ENCODE peak calls at places on chromosomes 4 and X, in six cellular contexts. Z, S, Q, R, G and W are unnamed samples.

GRCh38 chr4:17324431-17324830 is 187.5 kb downstream of the QDPR start:
- DNase-seq in G (no peak), R (peak; percentile 72), Q (peak; percentile 12), S (peak; percentile 67), Z (no peak), W (peak; percentile 68)

GRCh38 chr4:155967098-155967497 is 13.4 kb upstream of the CTSO start:
- DNase-seq in G (no peak), S (no peak), R (no peak), Q (no peak), Z (no peak), W (no peak)

GRCh38 chrX:9560219-9560618 is 95.4 kb downstream of the TBL1X start:
- DNase-seq in G (no peak), R (no peak), S (no peak), Q (no peak), Z (no peak), W (no peak)

GRCh38 chrX:120672841-120673530 is 43.1 kb upstream of the C1GALT1C1 start:
- DNase-seq in R (no peak), G (no peak), Q (no peak), Z (no peak), S (no peak), W (no peak)

GRCh38 chr4:5751918-5752802 is 41.2 kb downstream of the EVC start:
- DNase-seq in G (no peak), S (no peak), R (peak; percentile 59), Z (no peak), Q (no peak), W (no peak)

GRCh38 chr4:76640252-76640925 is 205.4 kb downstream of the SHROOM3 start:
- DNase-seq in R (no peak), G (no peak), Q (no peak), Z (no peak), S (no peak), W (no peak)

GRCh38 chr4:183971938-183972490 is 66.9 kb downstream of the STOX2 start:
- DNase-seq in Z (no peak), S (no peak), R (no peak), G (no peak), Q (no peak), W (no peak)

GRCh38 chr4:153468587-153468986 is 2.4 kb downstream of the TMEM131L start:
- DNase-seq in G (peak; percentile 87), S (no peak), Q (no peak), R (no peak), Z (no peak), W (peak; percentile 64)

GRCh38 chr4:89352541-89352940 is 44.9 kb upstream of the GPRIN3 start:
- DNase-seq in G (no peak), Q (no peak), Z (no peak), R (no peak), S (no peak), W (no peak)

GRCh38 chrX:41407816-41408215 is 39.3 kb upstream of the NYX start:
- DNase-seq in G (no peak), R (no peak), Z (no peak), Q (no peak), S (no peak), W (no peak)

GRCh38 chr4:86482851-86483490 is 111.1 kb upstream of the PTPN13 start:
- DNase-seq in Q (no peak), S (no peak), G (no peak), Z (no peak), R (no peak), W (peak; percentile 62)

GRCh38 chrX:10722804-10723364 is 102.5 kb upstream of the MID1 start:
- DNase-seq in S (peak; percentile 51), Z (peak; percentile 51), Q (no peak), G (no peak), R (peak; percentile 54), W (peak; percentile 40)

GRCh38 chrX:47608130-47608810 is 11.4 kb downstream of the SYN1 start:
- DNase-seq in G (no peak), Z (no peak), R (no peak), S (peak; percentile 45), Q (no peak), W (peak; percentile 82)

GRCh38 chr4:139866270-139866962 is 200.8 kb downstream of the MGST2 start:
- DNase-seq in Q (no peak), Z (no peak), S (no peak), G (no peak), R (no peak), W (no peak)

GRCh38 chr4:53119685-53120084 is 246.2 kb downstream of the SCFD2 start:
- DNase-seq in Q (peak; percentile 40), Z (no peak), S (no peak), R (no peak), G (no peak), W (no peak)

GRCh38 chr4:153512162-153512852 is 46.1 kb downstream of the TMEM131L start:
- DNase-seq in G (no peak), S (no peak), Q (no peak), R (no peak), Z (no peak), W (no peak)

GRCh38 chr4:22434895-22435294 is 81.0 kb downstream of the ADGRA3 start:
- DNase-seq in Q (peak; percentile 59), S (peak; percentile 12), Z (no peak), R (peak; percentile 61), G (no peak), W (peak; percentile 60)

DNA sequence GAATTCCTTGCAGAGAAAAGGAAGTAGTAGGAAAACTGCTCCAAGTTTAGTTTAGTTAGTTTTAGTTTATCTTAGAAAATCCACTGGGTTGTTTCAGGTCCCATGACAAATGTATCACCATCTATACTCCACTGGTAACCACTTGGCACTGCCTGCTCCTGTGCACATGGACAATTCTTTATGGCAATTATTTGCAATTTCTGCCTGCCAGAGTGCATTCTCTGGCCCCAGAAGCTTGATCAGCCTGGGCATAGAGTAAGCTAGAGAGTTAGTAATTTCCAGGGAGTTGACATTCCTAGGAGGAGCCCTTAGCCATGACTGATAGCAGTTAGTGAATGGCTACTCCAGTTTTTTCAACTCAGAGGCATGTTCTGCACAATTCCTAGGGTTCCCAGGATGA is 203.2 kb upstream of the FGF13 start:
- DNase-seq in Q (no peak), Z (no peak), R (no peak), S (no peak), G (no peak), W (no peak)
- TF ChIP-seq MYC in Q (no peak), Z (no peak), R (no peak), S (no peak), G (no peak), W (no peak)

GRCh38 chr4:123401466-123402175 is 5.0 kb downstream of the SPRY1 start:
- DNase-seq in G (no peak), S (no peak), Q (no peak), Z (no peak), R (no peak), W (no peak)
- TF ChIP-seq MAX in G (no peak), S (no peak), Q (no peak), Z (no peak), R (no peak), W (no peak)

DNA sequence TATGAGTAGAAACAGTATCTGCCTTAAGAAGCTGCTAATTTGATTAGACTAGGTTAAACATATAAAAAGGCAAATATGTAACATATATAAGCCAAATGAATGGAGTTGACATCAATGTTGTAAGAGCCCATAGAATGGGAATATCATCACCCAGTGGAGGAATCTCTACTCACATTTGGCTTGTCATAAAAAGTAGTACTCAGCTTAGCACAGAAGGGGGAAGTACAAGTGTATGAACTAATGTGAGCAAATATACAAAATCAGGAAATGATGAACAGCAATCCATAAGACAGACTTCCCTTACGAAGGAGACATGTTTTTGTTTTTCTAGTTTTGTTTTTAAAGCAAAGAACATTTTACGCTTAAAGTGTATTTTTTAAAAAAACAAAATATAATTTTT is 74.9 kb downstream of the MAB21L2 start:
- DNase-seq in Z (no peak), R (peak; percentile 88), G (no peak), S (no peak), Q (no peak), W (peak; percentile 10)
- TF ChIP-seq MYC in Z (no peak), R (no peak), G (no peak), S (no peak), Q (no peak), W (no peak)

DNA sequence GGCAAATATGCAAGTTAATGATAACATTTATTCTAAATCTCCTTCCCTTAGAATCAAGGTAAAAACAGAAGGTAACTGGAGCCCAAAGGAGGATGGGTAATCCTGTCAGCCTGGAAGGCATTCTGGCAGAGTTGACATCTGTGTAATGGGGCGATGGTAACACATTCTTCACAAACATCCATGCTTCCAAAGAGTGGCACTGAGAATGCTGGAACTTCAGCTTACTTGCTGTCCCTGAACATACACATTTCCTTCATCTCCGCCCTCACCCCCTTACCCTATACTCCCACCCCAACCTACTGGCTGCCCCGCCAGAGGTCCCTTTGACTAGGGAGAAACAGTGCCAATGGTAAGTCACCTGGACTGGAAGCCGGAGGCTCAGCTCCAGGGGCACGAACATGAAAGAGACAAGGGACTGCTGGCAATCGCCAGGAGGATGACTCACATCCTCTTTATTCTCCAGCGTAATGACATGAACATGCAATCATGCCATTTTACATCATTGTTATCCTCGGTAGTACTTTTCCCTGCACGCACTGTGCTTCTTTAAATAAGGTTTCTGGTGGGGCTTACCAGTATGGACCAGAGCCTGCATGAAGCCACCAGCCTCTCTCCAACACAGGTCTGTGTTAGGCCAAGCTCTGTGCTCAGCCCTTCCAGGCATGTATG is 694.2 kb upstream of the TENM3 start:
- DNase-seq in G (no peak), Z (no peak), Q (peak; percentile 1), R (no peak), S (no peak), W (peak; percentile 47)
- TF ChIP-seq MAX in G (no peak), Z (no peak), Q (no peak), R (no peak), S (no peak), W (no peak)

DNA sequence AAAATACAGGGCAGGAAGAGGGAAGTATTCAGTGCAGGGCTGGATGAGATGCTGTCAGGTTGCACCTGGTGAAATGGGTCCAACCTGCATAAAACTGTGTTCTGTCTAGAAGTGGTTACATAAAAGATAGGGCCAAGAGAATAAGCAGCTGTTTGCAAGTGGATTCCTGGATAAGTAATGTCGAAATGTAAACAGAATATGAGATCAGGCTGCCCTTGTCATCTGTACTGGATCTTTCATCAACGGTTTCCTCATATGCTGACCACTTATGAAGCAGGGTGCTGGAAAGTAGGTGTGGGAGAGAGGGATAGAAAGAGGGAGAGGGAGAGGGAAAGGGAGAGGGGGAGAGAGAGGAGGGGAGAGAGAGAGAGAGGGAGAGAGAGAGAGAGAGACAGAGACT is 349.8 kb upstream of the CPEB2 start:
- DNase-seq in Z (no peak), Q (no peak), R (no peak), G (no peak), S (no peak), W (no peak)
- TF ChIP-seq MYC in Z (no peak), Q (no peak), R (no peak), G (no peak), S (no peak), W (no peak)

DNA sequence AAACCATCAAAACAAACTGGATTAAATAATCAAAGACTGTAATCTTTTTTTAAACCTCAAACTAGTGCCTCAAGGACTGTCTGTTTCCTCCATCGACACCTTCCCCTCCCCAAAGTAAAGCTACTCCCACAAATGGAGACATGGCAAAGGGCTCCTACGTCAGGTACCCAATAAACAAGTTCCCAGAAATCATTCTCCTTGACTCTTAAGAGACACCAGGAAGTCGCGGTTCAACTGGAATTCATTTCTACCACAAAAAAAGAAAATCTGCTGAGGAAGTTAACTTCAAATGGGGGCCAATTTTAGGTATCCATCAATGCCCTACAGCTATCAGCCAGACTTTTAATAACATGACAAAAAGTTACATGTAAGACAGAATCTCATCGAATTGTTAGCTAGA is 2.5 kb downstream of the RPS4X start:
- DNase-seq in G (no peak), Z (no peak), Q (no peak), S (no peak), R (no peak), W (no peak)
- TF ChIP-seq MAX in G (no peak), Z (no peak), Q (no peak), S (no peak), R (no peak), W (no peak)